ENCODE peak calls at places on chromosomes 7 and 10, in six cellular contexts. Z is hepatocyte, X is H1, P is H9, J is heart left ventricle, H is colonic mucosa. Q is an unnamed sample.

GRCh38 chr7:101572156-101572555 is 56.9 kb downstream of the MYL10 start:
- DNase-seq in P (no peak), J (no peak), H (no peak), X (no peak), Z (no peak), Q (no peak)

GRCh38 chr7:107563072-107563760 is 504 bp downstream of the COG5 start:
- DNase-seq in Z (no peak), J (no peak), P (no peak), H (no peak), X (no peak), Q (no peak)

GRCh38 chr10:109275970-109276369 is 647.3 kb downstream of the XPNPEP1 start:
- DNase-seq in H (no peak), J (no peak), Z (no peak), X (no peak), P (no peak), Q (no peak)

GRCh38 chr10:124000792-124001201 is 92.6 kb downstream of the CHST15 start:
- DNase-seq in J (no peak), X (no peak), Z (no peak), H (no peak), P (no peak), Q (peak; percentile 27)

GRCh38 chr10:71555087-71555728 is 158.5 kb downstream of the CDH23 start:
- DNase-seq in Z (no peak), P (no peak), H (no peak), X (no peak), J (no peak), Q (no peak)

GRCh38 chr7:27238979-27239779 is 3.4 kb upstream of the EVX1 start:
- DNase-seq in X (no peak), Z (peak; percentile 39), H (no peak), P (peak; percentile 54), J (no peak), Q (no peak)

GRCh38 chr7:79050592-79050991 is 402.9 kb downstream of the MAGI2 start:
- DNase-seq in J (no peak), X (no peak), Z (peak; percentile 44), P (no peak), H (no peak), Q (no peak)

GRCh38 chr10:91328320-91328984 is 81.7 kb upstream of the HECTD2 start:
- DNase-seq in Z (no peak), H (no peak), P (no peak), X (no peak), J (no peak), Q (no peak)

GRCh38 chr7:70371652-70372051 is 760.3 kb upstream of the GALNT17 start:
- DNase-seq in Z (no peak), P (no peak), X (no peak), H (no peak), J (no peak), Q (no peak)

GRCh38 chr7:94087664-94088352 is 83.7 kb upstream of the BET1 start:
- DNase-seq in P (peak; percentile 55), Z (peak; percentile 61), H (peak; percentile 32), J (no peak), X (no peak), Q (peak; percentile 31)

GRCh38 chr7:48170506-48170905 is 752 bp upstream of the ABCA13 start:
- DNase-seq in J (no peak), X (no peak), P (no peak), H (no peak), Z (no peak), Q (no peak)

GRCh38 chr7:158300427-158300826 is 287.2 kb downstream of the PTPRN2 start:
- DNase-seq in Z (no peak), H (no peak), P (peak; percentile 22), J (no peak), X (no peak), Q (no peak)

GRCh38 chr7:66950763-66951162 is 29.7 kb downstream of the TMEM248 start:
- DNase-seq in X (no peak), P (no peak), H (no peak), J (no peak), Z (no peak), Q (no peak)

GRCh38 chr10:30425336-30426075 is 8.5 kb upstream of the MAP3K8 start:
- DNase-seq in X (no peak), J (no peak), Z (no peak), H (no peak), P (no peak), Q (no peak)

GRCh38 chr10:7625836-7626235 is 40.9 kb downstream of the ITIH5 start:
- DNase-seq in Z (no peak), P (no peak), J (no peak), X (no peak), H (no peak), Q (no peak)

GRCh38 chr7:156540619-156541165 is 99.9 kb upstream of the RNF32 start:
- DNase-seq in P (no peak), X (no peak), Z (no peak), J (no peak), H (no peak), Q (no peak)

GRCh38 chr7:131104611-131105293 is 222.9 kb upstream of the MKLN1 start:
- DNase-seq in H (no peak), P (no peak), X (no peak), J (no peak), Z (no peak), Q (no peak)

GRCh38 chr10:51860257-51860656 is 160.9 kb upstream of the CSTF2T start:
- DNase-seq in X (no peak), J (peak; percentile 34), P (no peak), Z (no peak), H (peak; percentile 18), Q (no peak)

GRCh38 chr10:100969175-100970075 is at the start of gene SEMA4G:
- DNase-seq in P (peak; percentile 84), X (peak; percentile 67), Z (peak; percentile 74), J (no peak), H (peak; percentile 62), Q (no peak)

GRCh38 chr10:77718957-77719356 is 81.3 kb upstream of the KCNMA1 start:
- DNase-seq in H (no peak), J (no peak), Z (no peak), X (no peak), P (no peak), Q (no peak)

GRCh38 chr10:113161061-113161460 is 211.0 kb downstream of the TCF7L2 start:
- DNase-seq in H (no peak), X (no peak), P (no peak), J (no peak), Z (no peak), Q (no peak)

GRCh38 chr7:105047932-105048331 is 33.9 kb downstream of the KMT2E start:
- DNase-seq in H (no peak), P (no peak), X (no peak), J (no peak), Z (no peak), Q (no peak)

GRCh38 chr7:105055084-105055483 is 41.1 kb downstream of the KMT2E start:
- DNase-seq in X (no peak), J (no peak), P (no peak), H (no peak), Z (no peak), Q (no peak)

GRCh38 chr7:105055621-105056020 is 41.6 kb downstream of the KMT2E start:
- DNase-seq in P (no peak), J (no peak), X (no peak), H (no peak), Z (no peak), Q (no peak)

GRCh38 chr7:105046414-105046813 is 32.4 kb downstream of the KMT2E start:
- DNase-seq in Z (no peak), H (no peak), X (no peak), P (no peak), J (no peak), Q (no peak)

DNA sequence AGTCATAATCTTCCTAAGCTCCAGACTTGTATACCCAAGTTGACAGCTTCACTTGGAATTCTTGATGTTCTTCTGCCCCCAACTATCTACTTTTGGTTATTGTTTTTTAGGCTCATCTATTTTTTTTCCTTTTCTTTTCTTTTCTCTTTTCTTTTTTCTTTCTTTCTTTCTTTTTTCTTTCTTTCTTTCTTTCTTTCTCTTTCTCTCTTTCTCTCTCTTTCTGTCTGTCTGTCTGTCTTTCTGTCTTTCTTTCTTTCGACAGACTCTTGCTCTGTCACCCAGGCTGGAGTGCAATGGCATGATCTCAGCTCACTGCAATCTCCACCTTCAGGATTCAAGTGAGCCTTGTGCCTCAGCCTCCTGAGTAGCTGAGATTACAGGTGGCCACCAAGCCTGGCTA is 36.5 kb downstream of the KMT2E start:
- DNase-seq in H (no peak), J (no peak), Z (no peak), P (no peak), X (no peak), Q (no peak)
- H3K4me1 ChIP-seq in H (no peaks in the 10 kb centered on the region), J (peaks cover 58% of the 10 kb centered on the region), Z (no peaks in the 10 kb centered on the region), P (no peaks in the 10 kb centered on the region), X (no peaks in the 10 kb centered on the region), Q (peaks cover 16% of the 10 kb centered on the region)

GRCh38 chr7:155357573-155358041 is 59.9 kb downstream of the INSIG1 start:
- DNase-seq in Z (no peak), H (no peak), J (no peak), X (no peak), P (no peak), Q (no peak)

GRCh38 chr7:155358066-155358947 is 60.6 kb downstream of the INSIG1 start:
- DNase-seq in X (no peak), J (no peak), H (no peak), P (no peak), Z (no peak), Q (no peak)

GRCh38 chr7:155355176-155355575 is 57.5 kb downstream of the INSIG1 start:
- DNase-seq in H (no peak), Z (no peak), X (no peak), J (no peak), P (no peak), Q (no peak)

GRCh38 chr7:155355745-155356144 is 58.1 kb downstream of the INSIG1 start:
- DNase-seq in X (no peak), J (no peak), Z (no peak), P (no peak), H (no peak), Q (no peak)

DNA sequence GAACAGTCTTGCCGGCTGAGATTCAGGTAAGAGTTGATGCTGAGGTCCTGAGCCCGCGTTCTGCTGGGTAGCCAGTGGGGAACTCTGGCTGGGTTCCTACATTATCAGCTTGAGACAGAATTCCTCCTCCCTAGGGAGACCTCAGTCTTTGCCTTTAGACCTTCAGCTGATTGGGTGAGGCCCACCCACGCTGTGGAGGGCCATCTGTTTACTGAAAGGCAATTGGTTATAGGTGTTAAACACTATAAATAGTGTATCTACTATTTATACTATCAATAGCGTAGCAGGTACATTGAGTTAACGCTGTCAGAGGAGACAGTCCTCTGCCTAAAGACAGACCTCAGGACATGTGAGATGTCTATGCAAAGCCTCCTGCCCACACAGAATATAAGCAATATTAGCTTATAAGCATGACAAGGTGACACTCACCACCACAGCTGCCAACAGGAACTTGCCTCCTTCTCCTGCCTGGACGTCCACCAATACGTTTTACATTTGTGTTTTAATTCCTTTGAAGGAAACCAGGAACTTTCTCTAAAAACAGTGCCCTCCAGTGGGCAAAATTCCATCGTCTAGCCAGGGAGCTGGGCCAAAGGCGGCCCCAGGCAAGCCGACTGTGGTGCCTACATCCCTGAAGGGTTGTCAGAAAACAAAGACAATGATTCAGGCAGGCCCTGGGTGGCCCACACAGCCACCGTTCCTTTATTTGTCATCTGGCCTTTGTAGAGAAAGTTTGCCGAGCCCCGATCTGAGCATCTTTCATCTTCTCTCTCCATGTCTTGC is 58.8 kb downstream of the INSIG1 start:
- DNase-seq in X (no peak), Z (peak; percentile 58), J (no peak), H (no peak), P (peak; percentile 60), Q (no peak)
- TF ChIP-seq CTCF in X (peak; percentile 66), Z (peak; percentile 57), J (no peak), H (peak; percentile 19), P (peak; percentile 78), Q (no peak)

GRCh38 chr10:43846187-43846680 is 197.6 kb upstream of the ZNF32 start:
- DNase-seq in Z (no peak), J (peak; percentile 78), X (no peak), H (no peak), P (no peak), Q (no peak)
- H3K27ac ChIP-seq in Z (no peak overlapping the region), J (peak overlapping the region; percentile 59), X (no peak overlapping the region), H (no peak overlapping the region), P (no peak overlapping the region), Q (peak overlapping the region; percentile 14)

GRCh38 chr10:3397231-3397630 is 224.6 kb upstream of the PITRM1 start:
- DNase-seq in Z (no peak), X (no peak), H (no peak), P (no peak), J (no peak), Q (no peak)
- H3K4me1 ChIP-seq in Z (no peaks in the 10 kb centered on the region), X (peaks cover 3% of the 10 kb centered on the region), H (no peaks in the 10 kb centered on the region), P (peaks cover 3% of the 10 kb centered on the region), J (peaks cover 8% of the 10 kb centered on the region), Q (peaks cover 14% of the 10 kb centered on the region)